ENCODE peak calls at places on chromosomes 2 and 18, in nine cellular contexts. One of them, this sample, is unnamed.
A peak's percentile ranks its signal among the peaks of the same experiment; 100 is the strongest.

GRCh38 chr18:67261931-67262552 is 254.5 kb downstream of the DSEL start:
- DNase-seq in pancreas: no peak
- DNase-seq in NCI-H774: no peak
- DNase-seq in mucosa of gallbladder: no peak
- DNase-seq in posterior vena cava: no peak
- DNase-seq in NCI-H1105 treated with DMSO at 0.1 percent for 48 hours: no peak
- DNase-seq in NCI-H1694 treated with DMSO at 0.1 percent for 48 hours: no peak
- DNase-seq in progenitor cell of endocrine pancreas: no peak
- DNase-seq in occipital lobe: no peak
- DNase-seq in this sample: no peak

GRCh38 chr2:200575957-200576356 is 9.9 kb upstream of the AOX1 start:
- DNase-seq in occipital lobe: no peak
- DNase-seq in NCI-H774: no peak
- DNase-seq in NCI-H1105 treated with DMSO at 0.1 percent for 48 hours: no peak
- DNase-seq in progenitor cell of endocrine pancreas: no peak
- DNase-seq in NCI-H1694 treated with DMSO at 0.1 percent for 48 hours: no peak
- DNase-seq in pancreas: no peak
- DNase-seq in posterior vena cava: no peak
- DNase-seq in mucosa of gallbladder: no peak
- DNase-seq in this sample: no peak

GRCh38 chr2:15959331-15960153 is 19.2 kb downstream of the MYCN start:
- DNase-seq in posterior vena cava: no peak
- DNase-seq in mucosa of gallbladder: no peak
- DNase-seq in pancreas: no peak
- DNase-seq in occipital lobe: no peak
- DNase-seq in NCI-H774: no peak
- DNase-seq in progenitor cell of endocrine pancreas: no peak
- DNase-seq in NCI-H1694 treated with DMSO at 0.1 percent for 48 hours: no peak
- DNase-seq in NCI-H1105 treated with DMSO at 0.1 percent for 48 hours: no peak
- DNase-seq in this sample: no peak

GRCh38 chr2:219713110-219713509 is 85.7 kb downstream of the SLC4A3 start:
- DNase-seq in NCI-H1694 treated with DMSO at 0.1 percent for 48 hours: peak; percentile 6
- DNase-seq in progenitor cell of endocrine pancreas: no peak
- DNase-seq in NCI-H774: no peak
- DNase-seq in posterior vena cava: no peak
- DNase-seq in mucosa of gallbladder: no peak
- DNase-seq in pancreas: no peak
- DNase-seq in occipital lobe: no peak
- DNase-seq in NCI-H1105 treated with DMSO at 0.1 percent for 48 hours: no peak
- DNase-seq in this sample: no peak

GRCh38 chr2:26899500-26900164 is 51.7 kb downstream of the DPYSL5 start:
- DNase-seq in mucosa of gallbladder: no peak
- DNase-seq in NCI-H1694 treated with DMSO at 0.1 percent for 48 hours: no peak
- DNase-seq in occipital lobe: no peak
- DNase-seq in posterior vena cava: no peak
- DNase-seq in pancreas: no peak
- DNase-seq in NCI-H1105 treated with DMSO at 0.1 percent for 48 hours: no peak
- DNase-seq in NCI-H774: no peak
- DNase-seq in progenitor cell of endocrine pancreas: no peak
- DNase-seq in this sample: no peak

GRCh38 chr2:231640646-231641111 is 48.0 kb downstream of the TEX44 start:
- DNase-seq in pancreas: no peak
- DNase-seq in occipital lobe: peak; percentile 40
- DNase-seq in posterior vena cava: peak; percentile 86
- DNase-seq in NCI-H1105 treated with DMSO at 0.1 percent for 48 hours: no peak
- DNase-seq in NCI-H1694 treated with DMSO at 0.1 percent for 48 hours: no peak
- DNase-seq in progenitor cell of endocrine pancreas: no peak
- DNase-seq in NCI-H774: peak; percentile 21
- DNase-seq in mucosa of gallbladder: no peak
- DNase-seq in this sample: no peak

GRCh38 chr2:239236043-239236807 is 164.6 kb downstream of the HDAC4 start:
- DNase-seq in pancreas: no peak
- DNase-seq in progenitor cell of endocrine pancreas: no peak
- DNase-seq in mucosa of gallbladder: no peak
- DNase-seq in posterior vena cava: no peak
- DNase-seq in NCI-H774: no peak
- DNase-seq in NCI-H1105 treated with DMSO at 0.1 percent for 48 hours: no peak
- DNase-seq in NCI-H1694 treated with DMSO at 0.1 percent for 48 hours: no peak
- DNase-seq in occipital lobe: no peak
- DNase-seq in this sample: no peak

GRCh38 chr18:23658296-23658695 is 4.4 kb downstream of the ANKRD29 start:
- DNase-seq in NCI-H1105 treated with DMSO at 0.1 percent for 48 hours: no peak
- DNase-seq in posterior vena cava: no peak
- DNase-seq in occipital lobe: no peak
- DNase-seq in progenitor cell of endocrine pancreas: no peak
- DNase-seq in NCI-H1694 treated with DMSO at 0.1 percent for 48 hours: no peak
- DNase-seq in pancreas: no peak
- DNase-seq in NCI-H774: no peak
- DNase-seq in mucosa of gallbladder: no peak
- DNase-seq in this sample: no peak

GRCh38 chr2:44510246-44510645 is 148.5 kb downstream of the CAMKMT start:
- DNase-seq in pancreas: no peak
- DNase-seq in occipital lobe: no peak
- DNase-seq in mucosa of gallbladder: no peak
- DNase-seq in progenitor cell of endocrine pancreas: no peak
- DNase-seq in NCI-H1105 treated with DMSO at 0.1 percent for 48 hours: no peak
- DNase-seq in posterior vena cava: no peak
- DNase-seq in NCI-H1694 treated with DMSO at 0.1 percent for 48 hours: no peak
- DNase-seq in NCI-H774: no peak
- DNase-seq in this sample: no peak

GRCh38 chr2:152961376-152961775 is 243.0 kb downstream of the ARL6IP6 start:
- DNase-seq in pancreas: no peak
- DNase-seq in mucosa of gallbladder: no peak
- DNase-seq in NCI-H1694 treated with DMSO at 0.1 percent for 48 hours: no peak
- DNase-seq in posterior vena cava: no peak
- DNase-seq in NCI-H1105 treated with DMSO at 0.1 percent for 48 hours: no peak
- DNase-seq in occipital lobe: no peak
- DNase-seq in progenitor cell of endocrine pancreas: no peak
- DNase-seq in NCI-H774: no peak
- DNase-seq in this sample: peak; percentile 39

GRCh38 chr2:101190753-101191516 is 39.8 kb upstream of the TBC1D8 start:
- DNase-seq in occipital lobe: no peak
- DNase-seq in progenitor cell of endocrine pancreas: no peak
- DNase-seq in mucosa of gallbladder: no peak
- DNase-seq in pancreas: no peak
- DNase-seq in NCI-H1694 treated with DMSO at 0.1 percent for 48 hours: no peak
- DNase-seq in posterior vena cava: no peak
- DNase-seq in NCI-H1105 treated with DMSO at 0.1 percent for 48 hours: no peak
- DNase-seq in NCI-H774: no peak
- DNase-seq in this sample: no peak

GRCh38 chr2:72806280-72806955 is 19.4 kb downstream of the EXOC6B start:
- DNase-seq in posterior vena cava: no peak
- DNase-seq in NCI-H774: no peak
- DNase-seq in NCI-H1105 treated with DMSO at 0.1 percent for 48 hours: no peak
- DNase-seq in progenitor cell of endocrine pancreas: no peak
- DNase-seq in mucosa of gallbladder: no peak
- DNase-seq in NCI-H1694 treated with DMSO at 0.1 percent for 48 hours: no peak
- DNase-seq in occipital lobe: no peak
- DNase-seq in pancreas: no peak
- DNase-seq in this sample: no peak

GRCh38 chr2:175918935-175919334 is 83.1 kb downstream of the LNPK start:
- DNase-seq in NCI-H774: no peak
- DNase-seq in NCI-H1694 treated with DMSO at 0.1 percent for 48 hours: no peak
- DNase-seq in occipital lobe: no peak
- DNase-seq in progenitor cell of endocrine pancreas: no peak
- DNase-seq in pancreas: no peak
- DNase-seq in mucosa of gallbladder: no peak
- DNase-seq in posterior vena cava: no peak
- DNase-seq in NCI-H1105 treated with DMSO at 0.1 percent for 48 hours: no peak
- DNase-seq in this sample: no peak

GRCh38 chr18:23378470-23378764 is 74.7 kb upstream of the RIOK3 start:
- DNase-seq in NCI-H1694 treated with DMSO at 0.1 percent for 48 hours: no peak
- DNase-seq in NCI-H774: no peak
- DNase-seq in progenitor cell of endocrine pancreas: no peak
- DNase-seq in NCI-H1105 treated with DMSO at 0.1 percent for 48 hours: no peak
- DNase-seq in pancreas: no peak
- DNase-seq in occipital lobe: no peak
- DNase-seq in posterior vena cava: no peak
- DNase-seq in mucosa of gallbladder: no peak
- DNase-seq in this sample: no peak

GRCh38 chr2:219510512-219511135 is 3.7 kb upstream of the ASIC4 start:
- DNase-seq in NCI-H774: no peak
- DNase-seq in NCI-H1694 treated with DMSO at 0.1 percent for 48 hours: no peak
- DNase-seq in mucosa of gallbladder: no peak
- DNase-seq in occipital lobe: no peak
- DNase-seq in pancreas: no peak
- DNase-seq in progenitor cell of endocrine pancreas: no peak
- DNase-seq in NCI-H1105 treated with DMSO at 0.1 percent for 48 hours: no peak
- DNase-seq in posterior vena cava: no peak
- DNase-seq in this sample: no peak

GRCh38 chr2:223649941-223650530 is 47.9 kb upstream of the SCG2 start:
- DNase-seq in posterior vena cava: no peak
- DNase-seq in NCI-H1105 treated with DMSO at 0.1 percent for 48 hours: no peak
- DNase-seq in NCI-H1694 treated with DMSO at 0.1 percent for 48 hours: no peak
- DNase-seq in progenitor cell of endocrine pancreas: no peak
- DNase-seq in NCI-H774: no peak
- DNase-seq in mucosa of gallbladder: no peak
- DNase-seq in pancreas: no peak
- DNase-seq in occipital lobe: no peak
- DNase-seq in this sample: no peak

GRCh38 chr2:187117483-187117882 is 268.5 kb upstream of the ZSWIM2 start:
- DNase-seq in pancreas: no peak
- DNase-seq in mucosa of gallbladder: no peak
- DNase-seq in NCI-H1694 treated with DMSO at 0.1 percent for 48 hours: no peak
- DNase-seq in posterior vena cava: no peak
- DNase-seq in NCI-H774: no peak
- DNase-seq in occipital lobe: no peak
- DNase-seq in NCI-H1105 treated with DMSO at 0.1 percent for 48 hours: no peak
- DNase-seq in progenitor cell of endocrine pancreas: no peak
- DNase-seq in this sample: no peak

GRCh38 chr2:54572262-54572635 is 116.1 kb downstream of the SPTBN1 start:
- DNase-seq in occipital lobe: no peak
- DNase-seq in pancreas: no peak
- DNase-seq in NCI-H1105 treated with DMSO at 0.1 percent for 48 hours: no peak
- DNase-seq in mucosa of gallbladder: peak; percentile 45
- DNase-seq in posterior vena cava: no peak
- DNase-seq in NCI-H774: no peak
- DNase-seq in NCI-H1694 treated with DMSO at 0.1 percent for 48 hours: no peak
- DNase-seq in progenitor cell of endocrine pancreas: no peak
- DNase-seq in this sample: no peak

GRCh38 chr2:36485521-36485920 is 112.4 kb downstream of the FEZ2 start:
- DNase-seq in progenitor cell of endocrine pancreas: no peak
- DNase-seq in pancreas: no peak
- DNase-seq in occipital lobe: no peak
- DNase-seq in NCI-H774: no peak
- DNase-seq in NCI-H1694 treated with DMSO at 0.1 percent for 48 hours: no peak
- DNase-seq in mucosa of gallbladder: no peak
- DNase-seq in posterior vena cava: no peak
- DNase-seq in NCI-H1105 treated with DMSO at 0.1 percent for 48 hours: no peak
- DNase-seq in this sample: no peak

GRCh38 chr2:68216454-68217310 is 35.6 kb downstream of the PPP3R1 start:
- DNase-seq in posterior vena cava: no peak
- DNase-seq in NCI-H1694 treated with DMSO at 0.1 percent for 48 hours: no peak
- DNase-seq in pancreas: no peak
- DNase-seq in NCI-H774: no peak
- DNase-seq in progenitor cell of endocrine pancreas: no peak
- DNase-seq in NCI-H1105 treated with DMSO at 0.1 percent for 48 hours: no peak
- DNase-seq in occipital lobe: no peak
- DNase-seq in mucosa of gallbladder: no peak
- DNase-seq in this sample: no peak

GRCh38 chr2:239405071-239405470 is 4.3 kb upstream of the HDAC4 start:
- DNase-seq in NCI-H1694 treated with DMSO at 0.1 percent for 48 hours: no peak
- DNase-seq in progenitor cell of endocrine pancreas: no peak
- DNase-seq in mucosa of gallbladder: no peak
- DNase-seq in occipital lobe: no peak
- DNase-seq in pancreas: no peak
- DNase-seq in NCI-H774: no peak
- DNase-seq in NCI-H1105 treated with DMSO at 0.1 percent for 48 hours: no peak
- DNase-seq in posterior vena cava: peak; percentile 7
- DNase-seq in this sample: no peak

GRCh38 chr2:176461098-176461497 is 191.9 kb downstream of the MTX2 start:
- DNase-seq in mucosa of gallbladder: no peak
- DNase-seq in posterior vena cava: no peak
- DNase-seq in occipital lobe: no peak
- DNase-seq in NCI-H1694 treated with DMSO at 0.1 percent for 48 hours: no peak
- DNase-seq in NCI-H1105 treated with DMSO at 0.1 percent for 48 hours: no peak
- DNase-seq in progenitor cell of endocrine pancreas: no peak
- DNase-seq in NCI-H774: no peak
- DNase-seq in pancreas: no peak
- DNase-seq in this sample: no peak

GRCh38 chr2:203352604-203353255 is 24.5 kb downstream of the ABI2 start:
- DNase-seq in mucosa of gallbladder: no peak
- DNase-seq in posterior vena cava: no peak
- DNase-seq in NCI-H1694 treated with DMSO at 0.1 percent for 48 hours: no peak
- DNase-seq in NCI-H774: peak; percentile 4
- DNase-seq in occipital lobe: no peak
- DNase-seq in progenitor cell of endocrine pancreas: no peak
- DNase-seq in pancreas: no peak
- DNase-seq in NCI-H1105 treated with DMSO at 0.1 percent for 48 hours: no peak
- DNase-seq in this sample: no peak

GRCh38 chr2:185663811-185664210 is 74.8 kb upstream of the FSIP2 start:
- DNase-seq in pancreas: no peak
- DNase-seq in NCI-H774: no peak
- DNase-seq in NCI-H1105 treated with DMSO at 0.1 percent for 48 hours: no peak
- DNase-seq in posterior vena cava: no peak
- DNase-seq in occipital lobe: no peak
- DNase-seq in NCI-H1694 treated with DMSO at 0.1 percent for 48 hours: no peak
- DNase-seq in progenitor cell of endocrine pancreas: no peak
- DNase-seq in mucosa of gallbladder: no peak
- DNase-seq in this sample: no peak

This sample was measured in nucleus accumbens.